ENCODE peak calls at places on chromosomes 6 and 20, in eight cellular contexts. N is CD4-positive, alpha-beta T cell; J is NCI-H748 treated with DMSO at 0.1 percent for 48 hours; A is NT2/D1; H is ovary; M is HFFc6; F is HS-5; R is activated gamma-delta T cell treated with anti-CD3 and anti-CD28 coated beads, Interleukin-2, amount 50 U/mL, for 16 hours. I is an unnamed sample.

GRCh38 chr20:36493801-36494114 is 47.6 kb upstream of the MYL9 start:
- DNase-seq in J (no peak), R (no peak), H (peak; percentile 81), F (no peak), M (peak; percentile 85), A (no peak), N (no peak), I (no peak)

GRCh38 chr6:112781236-112781635 is 434.1 kb downstream of the RFPL4B start:
- DNase-seq in R (no peak), J (no peak), H (no peak), N (no peak), A (no peak), M (no peak), F (no peak), I (no peak)

GRCh38 chr20:35953411-35954199 is 697 bp downstream of the SCAND1 start:
- DNase-seq in A (no peak), M (peak; percentile 35), R (peak; percentile 39), J (no peak), F (no peak), H (no peak), N (peak; percentile 73), I (peak; percentile 68)

GRCh38 chr20:10469599-10469998 is 34.5 kb downstream of the SLX4IP start:
- DNase-seq in M (peak; percentile 70), F (no peak), R (no peak), A (peak; percentile 57), N (no peak), H (no peak), J (peak; percentile 99), I (no peak)

GRCh38 chr20:35093245-35093884 is 758 bp upstream of the TRPC4AP start:
- DNase-seq in M (peak; percentile 64), R (peak; percentile 6), A (no peak), J (no peak), F (peak; percentile 57), N (no peak), H (no peak), I (no peak)

GRCh38 chr20:37354210-37355195 is 8.6 kb downstream of the SRC start:
- DNase-seq in R (no peak), F (no peak), M (no peak), J (no peak), A (no peak), H (peak; percentile 24), N (no peak), I (no peak)

GRCh38 chr20:219290-220115 is 7.6 kb upstream of the DEFB129 start:
- DNase-seq in H (no peak), N (no peak), F (no peak), R (no peak), A (peak; percentile 35), J (peak; percentile 57), M (peak; percentile 5), I (no peak)

GRCh38 chr6:44535446-44535845 is 147.9 kb downstream of the CDC5L start:
- DNase-seq in M (no peak), J (no peak), N (no peak), A (no peak), F (no peak), R (no peak), H (no peak), I (no peak)

GRCh38 chr20:259991-260390 is 2.5 kb downstream of the DEFB132 start:
- DNase-seq in F (no peak), R (no peak), A (no peak), J (no peak), M (no peak), H (no peak), N (no peak), I (no peak)

GRCh38 chr6:75412937-75413662 is 80.5 kb downstream of the FILIP1 start:
- DNase-seq in M (peak; percentile 59), A (no peak), J (peak; percentile 69), H (no peak), R (no peak), N (no peak), F (no peak), I (no peak)

GRCh38 chr6:146339716-146340115 is 203.9 kb upstream of the RAB32 start:
- DNase-seq in F (no peak), A (no peak), M (no peak), R (no peak), N (no peak), J (no peak), H (no peak), I (no peak)

GRCh38 chr6:32852018-32852843 is 1.3 kb downstream of the TAP1 start:
- DNase-seq in M (no peak), J (no peak), A (no peak), R (no peak), F (no peak), N (no peak), H (peak; percentile 60), I (peak; percentile 29)

GRCh38 chr20:51338692-51339440 is 203.7 kb downstream of the NFATC2 start:
- DNase-seq in J (no peak), A (no peak), F (peak; percentile 83), N (no peak), R (no peak), H (no peak), M (peak; percentile 35), I (no peak)

GRCh38 chr6:163263196-163263595 is 151.3 kb upstream of the QKI start:
- DNase-seq in R (no peak), A (no peak), J (no peak), M (no peak), F (no peak), N (no peak), H (no peak), I (no peak)

GRCh38 chr6:25404094-25404493 is 124.9 kb downstream of the CARMIL1 start:
- DNase-seq in H (no peak), J (no peak), M (no peak), R (no peak), N (no peak), A (no peak), F (no peak), I (no peak)

GRCh38 chr6:111564482-111564945 is 41.2 kb downstream of the TRAF3IP2 start:
- DNase-seq in H (no peak), J (no peak), A (no peak), M (peak; percentile 79), R (no peak), N (no peak), F (no peak), I (no peak)

GRCh38 chr6:64062960-64063683 is 427.5 kb downstream of the PHF3 start:
- DNase-seq in M (no peak), R (no peak), N (no peak), H (no peak), J (no peak), F (peak; percentile 69), A (no peak), I (no peak)

GRCh38 chr6:150730801-150731445 is 131.2 kb downstream of the PLEKHG1 start:
- DNase-seq in H (no peak), N (no peak), R (no peak), A (no peak), M (no peak), F (no peak), J (no peak), I (no peak)

GRCh38 chr6:28866342-28867077 is 57.3 kb downstream of the TRIM27 start:
- DNase-seq in F (peak; percentile 13), N (peak; percentile 72), M (peak; percentile 36), H (peak; percentile 75), J (peak; percentile 67), R (peak; percentile 58), A (no peak), I (peak; percentile 80)

GRCh38 chr6:168442646-168443045 is 1.7 kb downstream of the SMOC2 start:
- DNase-seq in R (no peak), M (no peak), N (no peak), A (peak; percentile 39), J (no peak), F (no peak), H (no peak), I (no peak)

GRCh38 chr6:100809346-100809745 is 71.8 kb downstream of the ASCC3 start:
- DNase-seq in H (no peak), R (no peak), M (no peak), N (no peak), J (no peak), F (no peak), A (no peak), I (no peak)

GRCh38 chr20:2338702-2339101 is 42.0 kb upstream of the TGM6 start:
- DNase-seq in F (no peak), A (no peak), M (no peak), R (no peak), H (no peak), J (no peak), N (no peak), I (no peak)

GRCh38 chr6:105609375-105609991 is 206.6 kb upstream of the PREP start:
- DNase-seq in N (no peak), J (no peak), F (no peak), R (no peak), M (peak; percentile 48), H (peak; percentile 36), A (no peak), I (no peak)

GRCh38 chr6:155013457-155013876 is 18.4 kb downstream of the TIAM2 start:
- DNase-seq in F (no peak), H (no peak), J (peak; percentile 45), M (no peak), A (no peak), N (no peak), R (no peak), I (no peak)

GRCh38 chr6:107657755-107658461 is 166.2 kb downstream of the SCML4 start:
- DNase-seq in J (peak; percentile 88), M (peak; percentile 22), A (no peak), H (no peak), R (no peak), N (peak; percentile 44), F (no peak), I (peak; percentile 71)

GRCh38 chr6:2073476-2073875 is 171.9 kb downstream of the GMDS start:
- DNase-seq in J (no peak), N (no peak), F (no peak), H (no peak), M (no peak), R (no peak), A (no peak), I (no peak)

GRCh38 chr6:1335367-1336037 is 23.6 kb downstream of the FOXQ1 start:
- DNase-seq in A (no peak), R (no peak), N (no peak), J (no peak), H (no peak), F (peak; percentile 91), M (peak; percentile 82), I (no peak)

GRCh38 chr6:1087112-1087843 is 224.6 kb upstream of the FOXQ1 start:
- DNase-seq in N (no peak), J (no peak), M (no peak), F (no peak), A (no peak), R (no peak), H (no peak), I (no peak)

GRCh38 chr6:5968817-5969726 is 37.7 kb downstream of the NRN1 start:
- DNase-seq in R (no peak), J (no peak), M (peak; percentile 10), A (no peak), F (peak; percentile 19), H (no peak), N (no peak), I (no peak)

GRCh38 chr20:13868331-13868730 is 83.5 kb downstream of the NDUFAF5 start:
- DNase-seq in H (no peak), R (no peak), M (peak; percentile 76), A (no peak), J (no peak), F (peak; percentile 85), N (no peak), I (no peak)

GRCh38 chr6:131761061-131761761 is 46.6 kb upstream of the ENPP1 start:
- DNase-seq in A (no peak), M (peak; percentile 61), J (no peak), H (no peak), R (no peak), F (peak; percentile 49), N (no peak), I (no peak)

GRCh38 chr6:98469146-98469545 is 365.2 kb upstream of the POU3F2 start:
- DNase-seq in R (no peak), A (no peak), J (no peak), H (no peak), N (no peak), F (no peak), M (no peak), I (no peak)

GRCh38 chr6:103367212-103367611 is 1492.5 kb downstream of the HACE1 start:
- DNase-seq in N (no peak), R (no peak), A (no peak), H (no peak), M (no peak), F (no peak), J (no peak), I (no peak)

GRCh38 chr6:113414511-113414910 is 442.6 kb upstream of the MARCKS start:
- DNase-seq in J (peak; percentile 20), F (peak; percentile 58), M (peak; percentile 89), A (no peak), H (peak; percentile 34), N (no peak), R (no peak), I (no peak)